ENCODE peak calls at places on chromosome 7, in four cellular contexts. O, F, C and V are unnamed samples.

GRCh38 chr7:55056577-55057480 is 38.0 kb downstream of the EGFR start:
- DNase-seq in C (no peak), O (no peak), F (no peak), V (no peak)

GRCh38 chr7:12111461-12112405 is 99.4 kb upstream of the TMEM106B start:
- DNase-seq in O (no peak), C (no peak), F (no peak), V (no peak)

GRCh38 chr7:142528608-142529408 is 220.5 kb upstream of the PRSS1 start:
- DNase-seq in F (no peak), C (no peak), O (no peak), V (no peak)

GRCh38 chr7:29401827-29402226 is 161.8 kb upstream of the PRR15 start:
- DNase-seq in O (no peak), F (no peak), C (no peak), V (no peak)

GRCh38 chr7:55526329-55526728 is 46.0 kb downstream of the VOPP1 start:
- DNase-seq in F (no peak), O (peak; percentile 47), C (no peak), V (no peak)

GRCh38 chr7:116574025-116574822 is 49.4 kb downstream of the CAV1 start:
- DNase-seq in F (no peak), C (no peak), O (peak; percentile 59), V (no peak)

GRCh38 chr7:108329514-108329913 is 126.7 kb downstream of the NRCAM start:
- DNase-seq in F (no peak), O (no peak), C (no peak), V (no peak)

GRCh38 chr7:48285365-48285764 is 114.1 kb downstream of the ABCA13 start:
- DNase-seq in O (no peak), C (peak; percentile 63), F (no peak), V (no peak)

GRCh38 chr7:110786576-110786975 is 304.4 kb upstream of the LRRN3 start:
- DNase-seq in O (no peak), F (no peak), C (no peak), V (no peak)

GRCh38 chr7:115145512-115145911 is 223.6 kb downstream of the MDFIC start:
- DNase-seq in O (no peak), F (no peak), C (peak; percentile 1), V (no peak)

GRCh38 chr7:39580150-39580874 is 14.1 kb downstream of the YAE1 start:
- DNase-seq in C (peak; percentile 76), O (peak; percentile 93), F (peak; percentile 77), V (peak; percentile 80)

GRCh38 chr7:8365499-8366110 is 67.8 kb upstream of the NXPH1 start:
- DNase-seq in O (no peak), F (no peak), C (peak; percentile 32), V (no peak)

GRCh38 chr7:44163591-44163990 is 22.5 kb upstream of the MYL7 start:
- DNase-seq in F (no peak), O (no peak), C (peak; percentile 89), V (no peak)

GRCh38 chr7:117435475-117436043 is 8.3 kb upstream of the ASZ1 start:
- DNase-seq in C (peak; percentile 97), O (no peak), F (no peak), V (no peak)

GRCh38 chr7:156147104-156147503 is 334.8 kb upstream of the SHH start:
- DNase-seq in F (no peak), C (no peak), O (no peak), V (no peak)

GRCh38 chr7:50264908-50265307 is 39.6 kb upstream of the IKZF1 start:
- DNase-seq in C (peak; percentile 46), F (peak; percentile 45), O (no peak), V (no peak)

GRCh38 chr7:103810112-103810744 is 179.2 kb downstream of the RELN start:
- DNase-seq in C (no peak), O (no peak), F (no peak), V (no peak)

GRCh38 chr7:102125127-102125561 is 161.5 kb upstream of the SH2B2 start:
- DNase-seq in C (no peak), O (peak; percentile 52), F (no peak), V (peak; percentile 88)

GRCh38 chr7:114653391-114654088 is 238.9 kb downstream of the FOXP2 start:
- DNase-seq in C (no peak), F (no peak), O (no peak), V (no peak)

GRCh38 chr7:78563186-78563585 is 764.6 kb downstream of the PHTF2 start:
- DNase-seq in F (no peak), O (no peak), C (no peak), V (no peak)

GRCh38 chr7:106346167-106346677 is 61.4 kb upstream of the NAMPT start:
- DNase-seq in O (no peak), C (no peak), F (no peak), V (no peak)

GRCh38 chr7:155291045-155291530 is 6.6 kb upstream of the INSIG1 start:
- DNase-seq in C (peak; percentile 71), F (no peak), O (peak; percentile 85), V (no peak)

GRCh38 chr7:132250480-132251326 is 325.6 kb downstream of the PLXNA4 start:
- DNase-seq in O (no peak), F (no peak), C (no peak), V (no peak)

GRCh38 chr7:66169616-66170015 is 35.5 kb upstream of the TPST1 start:
- DNase-seq in F (no peak), O (no peak), C (peak; percentile 74), V (no peak)

GRCh38 chr7:27746978-27747377 is 7.0 kb downstream of the TAX1BP1 start:
- DNase-seq in O (no peak), C (peak; percentile 16), F (no peak), V (no peak)

GRCh38 chr7:99794585-99795502 is 10.9 kb upstream of the CYP3A4 start:
- DNase-seq in C (no peak), F (no peak), O (peak; percentile 50), V (no peak)

GRCh38 chr7:135768990-135769389 is 20.4 kb upstream of the FAM180A start:
- DNase-seq in O (no peak), F (no peak), C (no peak), V (peak; percentile 87)
- H3K27ac ChIP-seq in O (no peak overlapping the region), F (no peak overlapping the region), C (no peak overlapping the region), V (peak overlapping the region; percentile 87)

GRCh38 chr7:150736864-150737263 is 354 bp upstream of the GIMAP5 start:
- DNase-seq in F (no peak), O (no peak), C (no peak), V (no peak)
- H3K4me3 ChIP-seq in F (peak overlapping the region; percentile 83), O (peak overlapping the region; percentile 56), C (no peak overlapping the region), V (peak overlapping the region; percentile 50)

DNA sequence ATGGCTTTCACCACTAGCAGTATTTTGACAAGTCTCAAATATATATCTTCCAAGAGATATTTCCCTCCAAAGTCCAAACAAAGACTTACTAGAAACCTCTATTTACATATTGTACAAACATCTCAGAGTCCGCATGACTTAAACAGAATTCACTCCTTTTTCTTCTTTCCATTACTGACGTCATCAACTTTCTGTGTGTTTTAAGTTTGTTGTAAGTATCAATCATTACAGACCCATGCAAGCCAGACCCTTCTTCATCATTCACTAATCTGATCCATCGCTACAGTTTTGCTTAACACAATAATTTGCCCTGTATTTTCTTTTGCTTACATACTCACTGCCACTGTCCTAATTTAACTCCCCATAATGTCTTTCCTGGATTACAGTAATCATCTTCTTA is 51.9 kb downstream of the SEMA3A start:
- DNase-seq in F (no peak), C (no peak), O (no peak), V (no peak)
- H3K4me1 ChIP-seq in F (no peaks in the 10 kb centered on the region), C (no peaks in the 10 kb centered on the region), O (no peaks in the 10 kb centered on the region), V (no peaks in the 10 kb centered on the region)

DNA sequence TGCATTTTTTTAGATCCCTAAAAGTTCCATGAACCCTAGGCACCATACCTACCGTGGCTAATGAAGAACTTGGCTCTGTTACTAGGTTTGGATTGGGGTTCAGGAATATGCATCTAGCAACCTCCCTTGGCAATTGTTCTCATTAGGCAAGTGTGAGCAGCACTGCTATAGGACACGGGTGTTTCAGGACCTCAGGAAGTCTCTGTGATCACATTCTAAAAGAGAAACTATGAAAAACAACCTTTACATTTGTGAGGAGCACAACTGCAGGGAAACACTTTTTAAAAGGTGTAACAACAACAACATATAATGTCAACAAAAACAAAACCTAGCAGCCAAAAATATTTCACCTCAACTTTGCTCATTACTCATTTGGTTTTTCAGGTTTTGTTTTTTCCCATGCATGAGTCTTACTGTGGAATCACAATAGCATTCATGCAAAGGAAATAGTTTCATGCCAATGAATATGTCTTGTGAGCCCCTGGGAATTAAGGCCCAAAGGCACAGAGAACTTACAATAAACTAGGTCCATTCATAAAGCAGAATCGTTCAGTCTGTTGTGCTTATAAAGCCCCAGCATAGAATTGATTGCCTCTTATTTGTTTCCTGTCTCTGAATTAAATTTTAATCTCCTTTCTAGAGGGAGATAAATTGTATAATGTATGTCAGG is 255.7 kb upstream of the DGKB start:
- DNase-seq in C (no peak), F (no peak), O (no peak), V (no peak)
- H3K27ac ChIP-seq in C (no peak overlapping the region), F (no peak overlapping the region), O (no peak overlapping the region), V (no peak overlapping the region)

GRCh38 chr7:36303202-36304098 is 86.2 kb upstream of the ANLN start:
- DNase-seq in O (peak; percentile 64), C (peak; percentile 86), F (no peak), V (peak; percentile 93)

GRCh38 chr7:36299882-36300341 is 89.8 kb upstream of the ANLN start:
- DNase-seq in F (no peak), C (no peak), O (peak; percentile 37), V (no peak)

GRCh38 chr7:36304099-36304425 is 85.6 kb upstream of the ANLN start:
- DNase-seq in C (no peak), F (no peak), O (no peak), V (no peak)

GRCh38 chr7:36300696-36301350 is 88.8 kb upstream of the ANLN start:
- DNase-seq in F (no peak), O (peak; percentile 39), C (no peak), V (no peak)

DNA sequence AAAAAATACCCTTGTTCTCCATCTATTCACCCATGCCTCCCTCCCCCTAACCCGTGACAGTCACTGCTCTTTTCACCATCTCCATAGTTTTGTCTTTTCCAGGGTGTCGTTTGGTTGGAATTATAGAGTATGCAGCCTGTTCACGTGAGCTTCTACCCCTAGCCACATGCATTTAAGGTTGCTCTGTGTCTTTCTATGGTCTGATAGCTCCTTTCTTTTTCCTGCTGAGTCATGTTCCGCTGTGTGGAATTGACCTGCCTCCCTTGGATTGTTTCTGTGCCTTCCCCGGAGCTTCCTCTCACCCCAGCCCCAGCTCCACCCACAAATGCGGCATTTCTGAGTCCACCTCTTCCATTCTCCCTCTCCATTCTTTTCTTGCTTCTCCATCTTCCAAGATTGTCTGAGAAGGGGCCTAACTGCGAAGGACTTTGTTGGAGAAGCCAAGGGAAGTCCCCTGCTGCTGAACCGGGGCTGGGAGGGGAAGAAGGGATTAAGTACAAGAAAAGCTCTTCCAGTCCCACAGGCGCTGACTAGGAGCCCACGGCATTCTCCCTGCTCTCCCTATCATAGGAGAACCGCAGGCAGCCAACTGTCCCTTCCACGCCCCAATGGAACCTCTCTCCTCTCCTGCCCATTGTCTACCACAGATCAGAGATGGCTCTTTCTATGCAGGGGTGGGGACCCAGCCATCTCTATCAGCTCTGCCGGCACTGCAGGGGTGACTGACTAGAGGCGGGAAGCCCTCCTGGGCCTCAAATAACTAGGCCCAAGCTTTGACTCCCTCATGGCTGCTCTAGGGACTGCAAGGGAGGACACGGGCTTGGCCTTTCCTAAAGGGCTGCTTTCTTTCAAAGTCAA is 87.5 kb upstream of the ANLN start:
- DNase-seq in O (no peak), F (no peak), C (no peak), V (no peak)
- H3K4me3 ChIP-seq in O (no peak overlapping the region), F (no peak overlapping the region), C (no peak overlapping the region), V (no peak overlapping the region)